ENCODE peak calls at places on chromosomes 7 and 10, in four cellular contexts. L, O, K and W are unnamed samples.

GRCh38 chr7:54995631-54996340 is 23.0 kb upstream of the EGFR start:
- DNase-seq in L (no peak), O (peak; percentile 53), K (no peak), W (no peak)

GRCh38 chr7:149784251-149784608 is 10.8 kb upstream of the ZNF467 start:
- DNase-seq in L (no peak), O (no peak), K (no peak), W (no peak)

GRCh38 chr7:94190599-94191061 is 186.5 kb upstream of the BET1 start:
- DNase-seq in L (no peak), O (peak; percentile 96), K (peak; percentile 12), W (no peak)

GRCh38 chr7:113730309-113730955 is 188.4 kb downstream of the PPP1R3A start:
- DNase-seq in L (no peak), O (peak; percentile 39), K (no peak), W (no peak)

GRCh38 chr10:126437661-126438406 is 49.6 kb upstream of the ADAM12 start:
- DNase-seq in L (no peak), O (no peak), K (no peak), W (no peak)

GRCh38 chr7:99459087-99459486 is 6.9 kb downstream of the ATP5MF start:
- DNase-seq in L (no peak), O (peak; percentile 28), K (no peak), W (no peak)

GRCh38 chr7:118080947-118081346 is 103.0 kb upstream of the LSM8 start:
- DNase-seq in L (no peak), O (peak; percentile 36), K (no peak), W (no peak)

GRCh38 chr10:58894929-58895328 is 281.5 kb upstream of the PHYHIPL start:
- DNase-seq in L (no peak), O (peak; percentile 8), K (peak; percentile 18), W (no peak)

GRCh38 chr7:157529768-157530560 is 193.2 kb downstream of the DNAJB6 start:
- DNase-seq in L (no peak), O (no peak), K (no peak), W (peak; percentile 20)

GRCh38 chr7:87416682-87417587 is 58.5 kb downstream of the ABCB4 start:
- DNase-seq in L (peak; percentile 10), O (peak; percentile 83), K (peak; percentile 33), W (no peak)

GRCh38 chr10:5620223-5620721 is 46.1 kb downstream of the ASB13 start:
- DNase-seq in L (peak; percentile 31), O (no peak), K (no peak), W (no peak)

GRCh38 chr7:30646154-30646553 is 36.1 kb downstream of the CRHR2 start:
- DNase-seq in L (no peak), O (no peak), K (no peak), W (no peak)

GRCh38 chr7:155580367-155580766 is 34.0 kb upstream of the CNPY1 start:
- DNase-seq in L (no peak), O (no peak), K (no peak), W (no peak)

GRCh38 chr10:14358886-14359573 is 28.3 kb upstream of the FRMD4A start:
- DNase-seq in L (no peak), O (no peak), K (no peak), W (no peak)

GRCh38 chr10:58275908-58276307 is 6.9 kb downstream of the CISD1 start:
- DNase-seq in L (no peak), O (peak; percentile 51), K (peak; percentile 12), W (no peak)

GRCh38 chr10:100826661-100826982 is 81.2 kb downstream of the PAX2 start:
- DNase-seq in L (no peak), O (no peak), K (no peak), W (no peak)

GRCh38 chr7:142104550-142105527 is 6.7 kb upstream of the MGAM2 start:
- DNase-seq in L (no peak), O (no peak), K (no peak), W (no peak)

GRCh38 chr7:134130124-134130523 is 3.0 kb downstream of the LRGUK start:
- DNase-seq in L (no peak), O (no peak), K (no peak), W (no peak)

GRCh38 chr10:124285587-124286527 is 132.9 kb downstream of the OAT start:
- DNase-seq in L (no peak), O (no peak), K (no peak), W (peak; percentile 31)

GRCh38 chr7:72405871-72406270 is 6.3 kb downstream of the CALN1 start:
- DNase-seq in L (no peak), O (no peak), K (no peak), W (no peak)

GRCh38 chr7:28354601-28355062 is 57.7 kb upstream of the CREB5 start:
- DNase-seq in L (no peak), O (peak; percentile 85), K (no peak), W (no peak)

GRCh38 chr10:110081914-110082313 is 74.1 kb downstream of the ADD3 start:
- DNase-seq in L (no peak), O (peak; percentile 97), K (peak; percentile 36), W (no peak)

GRCh38 chr10:113291413-113291812 is 261.4 kb upstream of the HABP2 start:
- DNase-seq in L (no peak), O (no peak), K (no peak), W (no peak)

GRCh38 chr10:67549390-67549789 is 146.6 kb downstream of the CTNNA3 start:
- DNase-seq in L (no peak), O (peak; percentile 35), K (no peak), W (no peak)

GRCh38 chr7:121080913-121081326 is 92.4 kb downstream of the CPED1 start:
- DNase-seq in L (no peak), O (no peak), K (no peak), W (no peak)

GRCh38 chr10:31709028-31709427 is 219.6 kb downstream of the ARHGAP12 start:
- DNase-seq in L (no peak), O (no peak), K (no peak), W (no peak)

GRCh38 chr10:31706464-31706863 is 222.2 kb downstream of the ARHGAP12 start:
- DNase-seq in L (no peak), O (no peak), K (no peak), W (no peak)

GRCh38 chr10:31707578-31708411 is 220.8 kb downstream of the ARHGAP12 start:
- DNase-seq in L (no peak), O (peak; percentile 82), K (peak; percentile 85), W (peak; percentile 73)

GRCh38 chr10:31708513-31708912 is 220.1 kb downstream of the ARHGAP12 start:
- DNase-seq in L (no peak), O (peak; percentile 24), K (peak; percentile 65), W (no peak)

DNA sequence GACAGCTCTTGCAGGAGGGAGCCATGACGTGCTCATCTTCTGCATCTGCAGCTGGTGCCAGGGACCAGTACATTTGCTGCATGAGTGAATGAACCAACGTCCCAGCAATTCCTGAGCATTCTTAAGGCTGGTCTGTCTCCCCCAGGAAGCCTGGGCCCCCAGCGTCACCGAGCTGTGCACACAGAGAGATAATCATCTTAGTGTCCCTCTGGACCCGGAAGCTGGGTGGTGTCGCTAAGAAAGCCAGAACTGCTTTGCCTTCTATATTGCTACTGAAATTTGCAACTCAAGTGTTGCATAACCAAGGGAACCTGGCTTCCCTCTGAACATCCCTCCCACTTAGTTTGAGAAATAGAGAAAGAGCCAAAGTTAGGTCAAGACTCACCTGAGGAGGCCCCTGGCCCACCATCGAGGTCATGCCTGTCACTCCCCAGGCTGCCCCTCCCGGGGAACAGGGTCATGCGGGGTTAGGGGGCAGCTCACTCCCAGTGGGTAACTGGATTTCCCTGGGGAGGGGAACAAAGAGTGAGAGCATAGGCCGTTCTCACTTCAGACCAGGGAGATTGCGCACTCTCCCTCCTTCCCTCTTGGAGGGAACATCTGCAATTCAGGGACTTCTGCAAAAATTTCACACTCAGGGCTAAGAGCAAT is 221.6 kb downstream of the ARHGAP12 start:
- DNase-seq in L (no peak), O (peak; percentile 31), K (peak; percentile 55), W (peak; percentile 65)
- H3K4me3 ChIP-seq in L (peak overlapping the region; percentile 57), O (no peak overlapping the region), K (peak overlapping the region; percentile 15), W (peak overlapping the region; percentile 6)

GRCh38 chr10:132247943-132248342 is 59.8 kb downstream of the STK32C start:
- DNase-seq in L (no peak), O (no peak), K (no peak), W (no peak)

GRCh38 chr10:132249232-132249724 is 58.5 kb downstream of the STK32C start:
- DNase-seq in L (no peak), O (no peak), K (no peak), W (no peak)

GRCh38 chr10:132250456-132251223 is 57.1 kb downstream of the STK32C start:
- DNase-seq in L (no peak), O (no peak), K (no peak), W (no peak)

GRCh38 chr10:132248455-132249231 is 59.1 kb downstream of the STK32C start:
- DNase-seq in L (no peak), O (peak; percentile 20), K (peak; percentile 33), W (peak; percentile 80)

GRCh38 chr10:132249824-132250375 is 57.9 kb downstream of the STK32C start:
- DNase-seq in L (no peak), O (peak; percentile 7), K (no peak), W (no peak)
- H3K4me3 ChIP-seq in L (no peak overlapping the region), O (no peak overlapping the region), K (no peak overlapping the region), W (no peak overlapping the region)

DNA sequence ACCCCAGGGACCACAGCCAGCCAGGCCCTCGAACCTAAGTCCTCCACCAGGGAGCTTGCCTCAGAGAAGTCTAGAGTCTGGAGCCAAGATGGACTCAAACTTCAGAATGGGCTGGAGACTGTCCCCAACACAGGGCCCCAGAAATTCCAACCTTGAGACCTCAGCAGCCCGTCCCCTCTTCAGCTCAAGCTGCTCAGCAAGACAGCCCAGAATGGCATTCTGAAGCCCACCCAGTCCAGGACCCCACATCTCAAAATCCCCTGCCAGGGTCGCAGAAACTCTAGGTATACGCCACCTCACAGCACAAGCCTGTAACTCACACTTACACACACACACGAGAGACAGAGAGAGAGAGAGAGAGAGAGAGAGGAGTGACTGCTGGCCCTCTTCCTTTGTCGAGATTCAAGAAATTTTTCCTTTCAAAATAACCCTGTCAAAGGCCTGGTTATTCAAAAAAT is 15.8 kb downstream of the KCNH2 start:
- DNase-seq in L (no peak), O (no peak), K (no peak), W (no peak)
- H3K4me3 ChIP-seq in L (no peak overlapping the region), O (no peak overlapping the region), K (no peak overlapping the region), W (no peak overlapping the region)

DNA sequence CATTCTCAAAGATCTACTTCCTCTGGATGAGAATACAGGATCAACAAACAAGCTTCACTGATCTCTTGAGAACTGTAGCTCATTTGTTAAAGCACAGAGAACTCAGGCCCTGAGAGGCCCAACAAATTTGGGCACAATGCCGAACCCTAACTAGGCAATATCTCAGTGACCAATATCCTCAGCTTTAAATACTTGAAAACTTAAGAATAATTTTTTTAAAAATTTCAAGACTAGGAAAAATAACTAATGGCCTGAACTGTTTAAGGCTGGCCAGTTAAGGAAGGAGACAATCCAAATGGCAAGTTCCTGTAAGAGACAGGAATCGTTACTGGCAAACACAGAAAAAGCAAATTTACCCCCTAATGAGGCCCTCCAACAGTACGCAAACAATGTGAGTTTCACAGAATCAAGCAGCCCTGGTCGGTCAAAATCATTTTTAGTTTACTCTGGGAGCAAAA is 39.7 kb downstream of the NT5C2 start:
- DNase-seq in L (no peak), O (peak; percentile 60), K (peak; percentile 20), W (no peak)
- H3K4me3 ChIP-seq in L (peak overlapping the region; percentile 53), O (peak overlapping the region; percentile 46), K (peak overlapping the region; percentile 16), W (peak overlapping the region; percentile 37)

GRCh38 chr10:91709394-91709798 is 76.5 kb upstream of the PPP1R3C start:
- DNase-seq in L (no peak), O (peak; percentile 28), K (no peak), W (no peak)

GRCh38 chr10:91708174-91708861 is 75.4 kb upstream of the PPP1R3C start:
- DNase-seq in L (no peak), O (no peak), K (no peak), W (no peak)

GRCh38 chr10:91713471-91714072 is 80.7 kb upstream of the PPP1R3C start:
- DNase-seq in L (no peak), O (no peak), K (no peak), W (no peak)

GRCh38 chr10:91711885-91712284 is 79.0 kb upstream of the PPP1R3C start:
- DNase-seq in L (no peak), O (no peak), K (no peak), W (no peak)

GRCh38 chr10:91712315-91712714 is 79.4 kb upstream of the PPP1R3C start:
- DNase-seq in L (no peak), O (no peak), K (no peak), W (no peak)
- H3K4me3 ChIP-seq in L (no peak overlapping the region), O (no peak overlapping the region), K (no peak overlapping the region), W (no peak overlapping the region)